ENCODE peak calls at places on chromosomes 7 and 10, in four cellular contexts. T is AG09309, I is WERI-Rb-1, G is uterus. A is an unnamed sample.

GRCh38 chr7:106611911-106612310 is 49.0 kb downstream of the CCDC71L start:
- DNase-seq in T (peak; percentile 5), I (no peak), G (no peak), A (peak; percentile 28)

GRCh38 chr10:48943096-48943495 is 3.5 kb upstream of the LRRC18 start:
- DNase-seq in I (no peak), T (no peak), G (no peak), A (no peak)

GRCh38 chr10:112721080-112721698 is 228.9 kb upstream of the TCF7L2 start:
- DNase-seq in T (no peak), I (no peak), G (no peak), A (peak; percentile 59)

GRCh38 chr7:128917061-128917460 is 6.6 kb upstream of the KCP start:
- DNase-seq in I (no peak), T (no peak), G (no peak), A (no peak)

GRCh38 chr7:40757097-40757496 is 622.3 kb downstream of the SUGCT start:
- DNase-seq in T (no peak), I (no peak), G (no peak), A (peak; percentile 31)

GRCh38 chr10:44512345-44513095 is 127.6 kb upstream of the CXCL12 start:
- DNase-seq in T (no peak), I (no peak), G (no peak), A (no peak)

GRCh38 chr10:68963151-68963550 is 7.2 kb downstream of the DDX21 start:
- DNase-seq in G (no peak), T (no peak), I (no peak), A (no peak)

GRCh38 chr10:122664501-122664900 is 35.1 kb downstream of the C10orf120 start:
- DNase-seq in T (no peak), G (no peak), I (no peak), A (no peak)

GRCh38 chr10:35130588-35131146 is 4.0 kb downstream of the CREM start:
- DNase-seq in I (no peak), T (no peak), G (no peak), A (no peak)

GRCh38 chr7:51366930-51367613 is 50.5 kb upstream of the COBL start:
- DNase-seq in T (peak; percentile 1), G (no peak), I (peak; percentile 60), A (peak; percentile 56)

GRCh38 chr7:133861876-133862275 is 265.3 kb upstream of the LRGUK start:
- DNase-seq in T (no peak), G (no peak), I (no peak), A (no peak)

GRCh38 chr7:100000239-100000638 is 15.2 kb upstream of the ZKSCAN1 start:
- DNase-seq in I (no peak), G (no peak), T (no peak), A (no peak)

GRCh38 chr10:65325913-65326312 is 1599.9 kb upstream of the LRRTM3 start:
- DNase-seq in G (no peak), T (no peak), I (no peak), A (no peak)

GRCh38 chr10:75014516-75015230 is 96.8 kb upstream of the SAMD8 start:
- DNase-seq in G (no peak), I (no peak), T (no peak), A (no peak)

GRCh38 chr10:128571071-128571470 is 444.8 kb upstream of the MKI67 start:
- DNase-seq in T (no peak), I (no peak), G (no peak), A (no peak)

GRCh38 chr10:128573236-128573800 is 447.1 kb upstream of the MKI67 start:
- DNase-seq in I (no peak), T (no peak), G (no peak), A (no peak)

GRCh38 chr10:128570596-128570995 is 444.4 kb upstream of the MKI67 start:
- DNase-seq in G (no peak), I (no peak), T (no peak), A (no peak)

GRCh38 chr10:128572696-128573095 is 446.5 kb upstream of the MKI67 start:
- DNase-seq in I (no peak), T (no peak), G (no peak), A (no peak)

DNA sequence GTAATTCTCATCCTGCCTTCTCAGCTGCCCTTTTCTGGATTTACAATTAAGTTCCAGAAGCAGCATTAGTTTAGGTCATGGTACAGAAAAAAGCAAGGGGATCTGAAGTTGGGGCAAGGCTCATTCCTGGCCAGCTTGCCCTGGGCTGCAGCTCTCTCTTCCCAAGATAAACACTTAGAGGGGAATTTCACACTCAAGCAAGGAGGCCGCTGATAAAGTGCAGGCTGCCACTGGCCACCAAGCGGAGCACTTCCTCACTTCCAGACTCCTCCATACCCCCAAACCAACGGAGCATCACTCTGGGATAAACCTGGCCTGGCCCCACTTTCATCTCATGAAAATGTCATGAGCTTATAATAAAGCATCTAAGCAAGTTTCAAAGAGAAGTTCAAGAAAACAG is 445.5 kb upstream of the MKI67 start:
- DNase-seq in G (no peak), T (no peak), I (no peak), A (no peak)
- TF ChIP-seq CTCF in G (no peak), T (no peak), I (no peak), A (no peak)

DNA sequence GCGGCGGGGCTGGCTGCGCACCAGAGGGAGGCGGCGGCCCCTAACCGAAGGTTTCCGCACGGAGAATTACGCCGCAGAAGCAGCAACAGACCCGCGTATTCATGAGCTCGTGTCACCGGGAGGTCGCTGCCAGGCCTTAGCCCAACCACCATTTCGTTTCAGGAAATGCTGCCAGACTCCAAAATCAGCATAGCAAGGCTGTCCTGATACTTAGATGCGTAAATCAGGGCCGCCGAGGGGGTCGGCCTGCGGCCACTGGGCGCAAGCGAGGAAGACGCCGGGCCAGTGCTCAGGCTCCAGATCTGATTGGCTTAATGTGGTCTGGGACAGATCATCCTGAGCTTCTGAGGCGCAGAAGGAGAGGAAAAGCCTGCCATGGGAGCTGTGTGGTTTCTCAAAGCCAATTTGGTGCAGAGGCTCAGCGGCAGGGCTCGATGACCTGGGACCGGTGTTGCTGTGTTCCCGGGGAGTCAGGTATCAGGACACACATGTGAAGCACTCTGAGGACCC is 247.9 kb downstream of the BAMBI start:
- DNase-seq in G (peak; percentile 36), T (no peak), I (no peak), A (no peak)
- H3K4me3 ChIP-seq in G (no peak overlapping the region), T (no peak overlapping the region), I (no peak overlapping the region), A (no peak overlapping the region)

GRCh38 chr10:119252051-119252465 is 44.7 kb downstream of the GRK5 start:
- DNase-seq in I (peak; percentile 44), T (no peak), G (peak; percentile 42), A (peak; percentile 56)
- TF ChIP-seq CTCF in I (peak; percentile 50), T (no peak), G (no peak), A (peak; percentile 62)

DNA sequence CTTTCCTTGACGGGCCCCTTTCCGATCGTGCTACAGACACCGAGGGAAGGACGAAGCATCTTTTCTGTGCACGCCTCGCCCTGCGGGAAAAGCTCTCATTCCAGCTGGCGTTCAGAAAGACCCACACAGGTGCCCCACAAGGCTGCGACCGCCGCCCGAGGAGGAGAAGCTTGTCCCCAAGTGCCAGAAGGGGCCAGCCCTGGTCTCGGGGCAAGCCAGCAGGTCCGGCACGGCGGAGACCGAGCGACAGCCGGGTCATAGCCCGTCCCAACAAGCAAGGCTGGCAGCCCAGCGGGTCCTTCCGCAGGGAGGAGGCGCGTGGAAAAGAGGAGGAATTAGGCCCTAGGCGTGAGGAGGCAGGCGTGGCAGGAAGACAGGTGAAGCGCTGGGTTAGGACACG is 62.7 kb downstream of the TNRC18 start:
- DNase-seq in T (no peak), I (no peak), G (no peak), A (no peak)
- H3K4me3 ChIP-seq in T (no peak overlapping the region), I (no peak overlapping the region), G (no peak overlapping the region), A (no peak overlapping the region)

GRCh38 chr10:106980711-106981460 is 183.6 kb downstream of the SORCS1 start:
- DNase-seq in T (no peak), G (no peak), I (no peak), A (no peak)
- TF ChIP-seq CTCF in T (no peak), G (no peak), I (no peak), A (no peak)

A was measured in cardiac fibroblast.